ENCODE peak calls at places on chromosomes 13 and 19, in five cellular contexts. P is fibroblast of villous mesenchyme, X is testis, N is lower lobe of right lung, L is suprapubic skin. Z is an unnamed sample.

GRCh38 chr19:29576761-29577661 is 29.1 kb upstream of the POP4 start:
- DNase-seq in N (no peak), P (no peak), X (no peak), L (no peak), Z (peak; percentile 59)

GRCh38 chr19:33293255-33294057 is 8.9 kb downstream of the CEBPA start:
- DNase-seq in P (peak; percentile 83), L (peak; percentile 73), X (no peak), N (peak; percentile 71), Z (no peak)

GRCh38 chr13:93003531-93003930 is 223.1 kb upstream of the GPC6 start:
- DNase-seq in X (no peak), L (no peak), N (no peak), P (no peak), Z (no peak)

GRCh38 chr13:113628291-113629270 is 29.4 kb downstream of the ATP4B start:
- DNase-seq in N (peak; percentile 42), X (no peak), P (no peak), L (peak; percentile 42), Z (no peak)

GRCh38 chr13:111422352-111422751 is 101.9 kb downstream of the TEX29 start:
- DNase-seq in N (no peak), X (no peak), P (no peak), L (no peak), Z (no peak)

GRCh38 chr19:48636859-48637448 is at the start of gene DBP:
- DNase-seq in X (no peak), N (peak; percentile 80), L (no peak), P (no peak), Z (no peak)

GRCh38 chr19:19546751-19547162 is 8.7 kb downstream of the CILP2 start:
- DNase-seq in N (no peak), P (no peak), X (no peak), L (no peak), Z (no peak)

GRCh38 chr13:91270031-91270430 is 77.5 kb upstream of the MIR17HG start:
- DNase-seq in L (no peak), X (no peak), N (no peak), P (no peak), Z (no peak)

GRCh38 chr19:51025809-51026553 is 435 bp downstream of the KLK11 start:
- DNase-seq in L (peak; percentile 50), P (no peak), N (no peak), X (peak; percentile 59), Z (no peak)

GRCh38 chr19:8148410-8149231 is 771 bp downstream of the FBN3 start:
- DNase-seq in X (no peak), P (no peak), N (peak; percentile 58), L (no peak), Z (no peak)

GRCh38 chr19:49761625-49762311 is 1.3 kb downstream of the TSKS start:
- DNase-seq in L (no peak), N (no peak), X (peak; percentile 54), P (peak; percentile 69), Z (no peak)

GRCh38 chr19:13209797-13210775 is 59.9 kb downstream of the IER2 start:
- DNase-seq in N (no peak), P (no peak), X (no peak), L (no peak), Z (no peak)

GRCh38 chr13:48431987-48432615 is 19.2 kb upstream of the LPAR6 start:
- DNase-seq in X (no peak), P (peak; percentile 59), L (no peak), N (no peak), Z (no peak)

GRCh38 chr13:102141625-102142472 is 260.0 kb downstream of the FGF14 start:
- DNase-seq in L (no peak), P (peak; percentile 33), X (no peak), N (no peak), Z (no peak)

GRCh38 chr13:49670828-49671227 is 20.5 kb downstream of the EBPL start:
- DNase-seq in P (no peak), L (no peak), X (no peak), N (no peak), Z (no peak)

GRCh38 chr19:28126499-28126898 is 1086.5 kb downstream of the UQCRFS1 start:
- DNase-seq in L (no peak), X (no peak), P (no peak), N (no peak), Z (no peak)

GRCh38 chr13:97875218-97875617 is 78.3 kb upstream of the IPO5 start:
- DNase-seq in X (no peak), N (no peak), L (no peak), P (no peak), Z (no peak)

GRCh38 chr13:69856331-69856730 is 251.3 kb upstream of the ATXN8OS start:
- DNase-seq in X (no peak), N (no peak), P (no peak), L (no peak), Z (no peak)

GRCh38 chr19:39307822-39308530 is 11.8 kb downstream of the IFNL1 start:
- DNase-seq in N (no peak), X (no peak), L (peak; percentile 40), P (no peak), Z (peak; percentile 82)

GRCh38 chr19:14165986-14166385 is 29.6 kb upstream of the ASF1B start:
- DNase-seq in P (no peak), L (no peak), N (no peak), X (no peak), Z (no peak)

GRCh38 chr19:13764821-13765394 is 586 bp downstream of the MRI1 start:
- DNase-seq in X (no peak), L (no peak), N (peak; percentile 66), P (no peak), Z (peak; percentile 89)

GRCh38 chr19:2575734-2576481 is 100.0 kb downstream of the GADD45B start:
- DNase-seq in N (no peak), X (peak; percentile 83), P (peak; percentile 93), L (peak; percentile 95), Z (peak; percentile 97)

GRCh38 chr19:55146078-55146647 is 2.8 kb downstream of the TNNT1 start:
- DNase-seq in X (no peak), N (no peak), P (no peak), L (no peak), Z (no peak)

GRCh38 chr19:19514881-19515763 is at the start of gene TSSK6:
- DNase-seq in X (no peak), N (no peak), P (no peak), L (peak; percentile 74), Z (no peak)

GRCh38 chr13:99867535-99868271 is 103.9 kb downstream of the ZIC5 start:
- DNase-seq in N (no peak), L (no peak), X (no peak), P (no peak), Z (no peak)

GRCh38 chr19:39671739-39672363 is 16.1 kb downstream of the LGALS16 start:
- DNase-seq in P (peak; percentile 47), N (no peak), X (peak; percentile 53), L (no peak), Z (no peak)

GRCh38 chr19:31592456-31592855 is 243.2 kb upstream of the TSHZ3 start:
- DNase-seq in X (no peak), L (no peak), P (no peak), N (no peak), Z (no peak)

GRCh38 chr13:109869312-109870237 is 83.2 kb upstream of the IRS2 start:
- DNase-seq in P (peak; percentile 64), L (peak; percentile 69), N (peak; percentile 75), X (peak; percentile 90), Z (no peak)

GRCh38 chr19:19034204-19034624 is 811 bp downstream of the ARMC6 start:
- DNase-seq in P (peak; percentile 59), L (no peak), X (peak; percentile 67), N (peak; percentile 70), Z (peak; percentile 61)

GRCh38 chr13:23966221-23966690 is 69.0 kb upstream of the C1QTNF9B start:
- DNase-seq in N (no peak), P (no peak), X (no peak), L (no peak), Z (no peak)

GRCh38 chr13:91962946-91963345 is 564.5 kb downstream of the GPC5 start:
- DNase-seq in N (no peak), P (no peak), X (no peak), L (no peak), Z (no peak)

GRCh38 chr13:44676534-44676933 is 100.4 kb upstream of the TSC22D1 start:
- DNase-seq in P (no peak), L (no peak), N (no peak), X (no peak), Z (no peak)

GRCh38 chr13:27783111-27783510 is 9.2 kb upstream of the GSX1 start:
- DNase-seq in L (no peak), X (peak; percentile 32), N (no peak), P (peak; percentile 23), Z (no peak)
- TF ChIP-seq CTCF in L (no peak), X (no peak), N (peak; percentile 21), P (peak; percentile 44), Z (no peak)

GRCh38 chr19:41505105-41505504 is 62.1 kb downstream of the ERICH4 start:
- DNase-seq in N (no peak), L (no peak), P (no peak), X (no peak), Z (no peak)

GRCh38 chr19:41501854-41502253 is 58.9 kb downstream of the ERICH4 start:
- DNase-seq in N (no peak), P (no peak), X (no peak), L (no peak), Z (no peak)

GRCh38 chr19:41500443-41500842 is 57.5 kb downstream of the ERICH4 start:
- DNase-seq in P (no peak), N (no peak), L (no peak), X (no peak), Z (no peak)

GRCh38 chr19:41495589-41495988 is 52.6 kb downstream of the ERICH4 start:
- DNase-seq in N (no peak), P (no peak), L (no peak), X (no peak), Z (no peak)

GRCh38 chr19:41499899-41500298 is 56.9 kb downstream of the ERICH4 start:
- DNase-seq in X (no peak), P (no peak), N (no peak), L (no peak), Z (no peak)
- H3K4me3 ChIP-seq in X (peak overlapping the region; percentile 26), P (no peak overlapping the region), N (peak overlapping the region; percentile 57), L (peak overlapping the region; percentile 27), Z (peak overlapping the region; percentile 16)

DNA sequence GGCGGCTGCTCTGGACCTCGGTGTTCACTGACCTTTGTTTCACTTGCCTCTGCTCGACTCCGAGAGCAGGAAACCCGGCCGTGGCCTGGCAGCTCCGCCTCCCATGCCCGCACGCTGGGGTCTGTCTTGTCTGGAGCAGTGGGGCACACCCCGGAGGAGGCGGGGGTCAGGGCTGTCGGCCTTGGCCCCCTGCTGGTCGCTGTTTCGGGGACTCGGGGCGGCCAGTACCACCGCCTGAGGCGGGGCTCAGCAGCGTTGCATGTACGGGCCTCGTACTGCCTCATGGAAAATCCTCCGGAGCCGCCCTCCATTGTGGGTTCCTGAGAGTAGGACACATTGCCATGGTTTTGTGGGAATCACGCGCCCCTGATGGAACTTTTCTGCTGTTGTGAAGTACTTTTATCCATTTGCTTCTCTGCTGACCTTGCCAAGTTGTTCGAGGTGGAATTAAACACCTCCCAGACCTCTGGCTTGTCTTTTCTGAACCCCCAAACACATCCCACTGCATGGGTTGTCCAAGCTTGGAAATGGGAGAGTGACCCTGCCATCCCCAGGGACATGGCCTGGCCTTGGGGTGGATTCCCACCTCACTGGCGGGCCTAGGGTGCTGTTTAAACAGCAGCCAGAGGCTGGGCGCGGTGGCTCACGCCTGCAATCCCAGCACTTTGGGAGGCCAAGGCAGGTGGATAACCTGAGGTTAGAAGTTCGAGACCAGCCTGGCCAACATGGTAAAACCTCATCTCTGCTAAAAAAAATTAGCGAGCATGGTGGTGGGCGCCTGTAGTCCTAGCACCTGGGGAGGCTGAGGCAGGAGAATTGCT is 5.5 kb upstream of the NDUFS7 start:
- DNase-seq in P (no peak), X (no peak), N (no peak), L (no peak), Z (no peak)
- TF ChIP-seq CTCF in P (no peak), X (no peak), N (no peak), L (no peak), Z (no peak)

GRCh38 chr19:45476349-45476717 is 8.5 kb downstream of the FOSB start:
- DNase-seq in X (no peak), P (no peak), L (peak; percentile 82), N (no peak), Z (no peak)
- H3K4me3 ChIP-seq in X (no peak overlapping the region), P (no peak overlapping the region), L (no peak overlapping the region), N (no peak overlapping the region), Z (no peak overlapping the region)